ENCODE peak calls at places on chromosomes 6 and 20, in seven cellular contexts. G is GM06990; U is H1; K is bronchial epithelial cell; F is HFF-Myc; S is lung; B is CD4-positive, alpha-beta T cell. Q is an unnamed sample.

GRCh38 chr20:59008715-59009336 is 1.8 kb upstream of the CTSZ start:
- DNase-seq in G (no peak), U (no peak), K (no peak), F (no peak), S (no peak), B (no peak), Q (peak)

GRCh38 chr20:56828402-56828801 is 199.3 kb downstream of the TFAP2C start:
- DNase-seq in G (no peak), U (no peak), K (no peak), F (no peak), S (no peak), B (no peak), Q (no peak)

GRCh38 chr6:82118150-82118562 is 129.4 kb downstream of the IBTK start:
- DNase-seq in G (no peak), U (no peak), K (peak), F (no peak), S (no peak), B (no peak), Q (no peak)

GRCh38 chr6:140320799-140321099 is 946.3 kb upstream of the CITED2 start:
- DNase-seq in G (no peak), U (no peak), K (no peak), F (no peak), S (no peak), B (no peak), Q (no peak)

GRCh38 chr6:148776321-148776966 is 29.6 kb downstream of the UST start:
- DNase-seq in G (no peak), U (no peak), K (peak), F (no peak), S (no peak), B (no peak), Q (no peak)

GRCh38 chr6:133701633-133702331 is 187.1 kb upstream of the TCF21 start:
- DNase-seq in G (no peak), U (no peak), K (peak), F (no peak), S (no peak), B (no peak), Q (no peak)

GRCh38 chr6:47700051-47700450 is 1.7 kb downstream of the ADGRF4 start:
- DNase-seq in G (no peak), U (no peak), K (peak), F (peak), S (no peak), B (no peak), Q (peak)

GRCh38 chr6:136226027-136226673 is 24.0 kb downstream of the MTFR2 start:
- DNase-seq in G (no peak), U (no peak), K (peak), F (no peak), S (peak), B (peak), Q (peak)

GRCh38 chr6:106194949-106195919 is 109.1 kb downstream of the PRDM1 start:
- DNase-seq in G (no peak), U (no peak), K (peak), F (no peak), S (no peak), B (no peak), Q (no peak)

GRCh38 chr6:121366184-121366521 is 31.9 kb upstream of the TBC1D32 start:
- DNase-seq in G (no peak), U (no peak), K (no peak), F (no peak), S (no peak), B (no peak), Q (no peak)

GRCh38 chr6:138211048-138211581 is 7.2 kb downstream of the PBOV1 start:
- DNase-seq in G (no peak), U (no peak), K (no peak), F (no peak), S (no peak), B (no peak), Q (no peak)
- TF ChIP-seq CTCF in G (no peak), U (peak), K (no peak), F (no peak), S (no peak), B (no peak), Q (no peak)

DNA sequence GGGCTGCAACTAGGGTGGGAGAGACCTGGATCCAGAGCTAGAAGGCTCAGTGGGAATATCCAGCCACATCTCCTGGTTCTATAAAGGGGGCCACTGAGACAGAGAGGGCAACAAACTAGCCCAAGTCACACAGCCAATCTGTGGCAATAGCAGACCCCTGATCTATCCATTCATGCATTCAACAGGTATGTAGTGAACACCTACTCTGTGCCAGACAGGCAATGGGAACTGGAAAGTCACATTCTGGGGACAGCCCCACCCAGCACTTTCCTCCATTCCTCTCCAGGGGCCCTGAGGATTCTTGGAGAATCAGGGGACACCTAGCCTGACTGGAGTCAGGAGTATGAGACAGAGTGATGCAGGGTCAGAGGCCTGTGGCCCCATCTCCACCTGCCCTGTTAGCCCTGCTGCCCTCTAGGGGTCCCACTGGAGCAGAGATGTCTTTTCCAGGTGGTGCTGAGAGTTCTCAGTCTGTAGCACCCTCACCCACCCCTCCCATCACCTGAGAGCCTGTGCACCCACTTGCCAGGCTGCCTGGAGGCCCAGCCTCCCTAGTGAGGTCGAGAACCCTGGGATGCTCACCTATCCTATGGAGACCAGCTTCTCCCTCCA is 13.6 kb downstream of the BPIFA2 start:
- DNase-seq in G (no peak), U (no peak), K (no peak), F (no peak), S (no peak), B (no peak), Q (no peak)
- TF ChIP-seq CTCF in G (peak), U (peak), K (no peak), F (no peak), S (no peak), B (no peak), Q (no peak)

GRCh38 chr6:17705778-17706579 is 746 bp downstream of the NUP153 start:
- DNase-seq in G (peak), U (no peak), K (peak), F (no peak), S (peak), B (peak), Q (peak)
- TF ChIP-seq CTCF in G (peak), U (peak), K (peak), F (no peak), S (no peak), B (no peak), Q (peak)

GRCh38 chr6:167501831-167502385 is 177.0 kb downstream of the TTLL2 start:
- DNase-seq in G (no peak), U (no peak), K (peak), F (no peak), S (no peak), B (no peak), Q (no peak)
- TF ChIP-seq CTCF in G (peak), U (peak), K (no peak), F (no peak), S (no peak), B (no peak), Q (no peak)

GRCh38 chr20:46544576-46544975 is 5.9 kb downstream of the OCSTAMP start:
- DNase-seq in G (no peak), U (no peak), K (peak), F (no peak), S (no peak), B (no peak), Q (no peak)
- TF ChIP-seq CTCF in G (no peak), U (peak), K (no peak), F (no peak), S (no peak), B (no peak), Q (no peak)

GRCh38 chr6:130473886-130474285 is 108.1 kb downstream of the TMEM200A start:
- DNase-seq in G (no peak), U (no peak), K (peak), F (peak), S (no peak), B (no peak), Q (no peak)
- TF ChIP-seq CTCF in G (no peak), U (no peak), K (no peak), F (no peak), S (no peak), B (no peak), Q (no peak)

GRCh38 chr20:31566658-31567379 is 38.3 kb upstream of the ID1 start:
- DNase-seq in G (no peak), U (no peak), K (peak), F (no peak), S (no peak), B (no peak), Q (no peak)
- TF ChIP-seq CTCF in G (no peak), U (no peak), K (peak), F (no peak), S (no peak), B (no peak), Q (no peak)